ENCODE peak calls at places on chromosomes 12 and 14, in six cellular contexts. E is AG09309; M is SK-N-SH; H is stromal cell of bone marrow; T is HuH-7.5; Z is CD4-positive, alpha-beta T cell. Q is an unnamed sample.
A peak's percentile ranks its signal among the peaks of the same experiment; 100 is the strongest.

GRCh38 chr14:22848391-22849164 is 12.2 kb downstream of the MMP14 start:
- DNase-seq in E (no peak), M (peak; percentile 90), H (peak; percentile 93), T (no peak), Z (no peak), Q (peak; percentile 26)

GRCh38 chr14:23121401-23121800 is 2.3 kb upstream of the CEBPE start:
- DNase-seq in E (peak; percentile 31), M (no peak), H (no peak), T (no peak), Z (no peak), Q (no peak)

GRCh38 chr12:124720687-124721500 is 142.8 kb downstream of the SCARB1 start:
- DNase-seq in E (no peak), M (peak; percentile 83), H (no peak), T (no peak), Z (no peak), Q (peak; percentile 90)

GRCh38 chr14:100622234-100622633 is 35.0 kb upstream of the BEGAIN start:
- DNase-seq in E (no peak), M (peak; percentile 10), H (no peak), T (no peak), Z (no peak), Q (no peak)

GRCh38 chr12:52515927-52516831 is 4.0 kb downstream of the KRT5 start:
- DNase-seq in E (no peak), M (no peak), H (no peak), T (no peak), Z (no peak), Q (peak; percentile 3)

GRCh38 chr12:110279976-110280783 is 867 bp upstream of the ATP2A2 start:
- DNase-seq in E (no peak), M (peak; percentile 76), H (no peak), T (peak; percentile 52), Z (peak; percentile 38), Q (peak; percentile 79)

GRCh38 chr12:85835810-85836715 is at the start of gene RASSF9:
- DNase-seq in E (peak; percentile 77), M (no peak), H (peak; percentile 74), T (no peak), Z (no peak), Q (no peak)

GRCh38 chr14:43595373-43595772 is 911.7 kb downstream of the FSCB start:
- DNase-seq in E (no peak), M (no peak), H (no peak), T (no peak), Z (no peak), Q (no peak)

GRCh38 chr14:24959791-24960331 is 90.1 kb downstream of the STXBP6 start:
- DNase-seq in E (no peak), M (no peak), H (no peak), T (peak; percentile 25), Z (no peak), Q (no peak)

GRCh38 chr14:99971929-99972747 is 93.1 kb upstream of the EVL start:
- DNase-seq in E (no peak), M (peak; percentile 67), H (no peak), T (no peak), Z (peak; percentile 4), Q (peak; percentile 65)

GRCh38 chr14:89141862-89142261 is 275.2 kb downstream of the FOXN3 start:
- DNase-seq in E (no peak), M (no peak), H (no peak), T (no peak), Z (no peak), Q (no peak)

GRCh38 chr12:89126712-89127111 is 225.6 kb downstream of the DUSP6 start:
- DNase-seq in E (no peak), M (no peak), H (peak; percentile 15), T (no peak), Z (no peak), Q (no peak)

GRCh38 chr14:35829449-35829848 is 3.3 kb downstream of the BRMS1L start:
- DNase-seq in E (no peak), M (no peak), H (peak; percentile 45), T (no peak), Z (no peak), Q (no peak)

GRCh38 chr14:35949933-35950332 is 123.8 kb downstream of the BRMS1L start:
- DNase-seq in E (no peak), M (no peak), H (no peak), T (no peak), Z (no peak), Q (no peak)

GRCh38 chr12:115857160-115857920 is 420.2 kb downstream of the MED13L start:
- DNase-seq in E (no peak), M (no peak), H (no peak), T (no peak), Z (no peak), Q (no peak)

GRCh38 chr12:30980886-30981662 is 54.5 kb downstream of the TSPAN11 start:
- DNase-seq in E (no peak), M (no peak), H (no peak), T (no peak), Z (no peak), Q (no peak)

GRCh38 chr14:81243499-81243898 is 22.7 kb upstream of the GTF2A1 start:
- DNase-seq in E (no peak), M (no peak), H (no peak), T (no peak), Z (no peak), Q (no peak)

GRCh38 chr14:76695263-76695920 is 65.9 kb upstream of the VASH1 start:
- DNase-seq in E (no peak), M (no peak), H (no peak), T (no peak), Z (no peak), Q (no peak)

GRCh38 chr14:46651526-46652144 is at the start of gene RPL10L:
- DNase-seq in E (no peak), M (peak; percentile 7), H (no peak), T (no peak), Z (no peak), Q (no peak)

GRCh38 chr12:100382327-100382726 is 25.5 kb downstream of the SLC17A8 start:
- DNase-seq in E (peak; percentile 4), M (no peak), H (no peak), T (no peak), Z (no peak), Q (no peak)

GRCh38 chr12:24742378-24742777 is 206.5 kb downstream of the BCAT1 start:
- DNase-seq in E (no peak), M (no peak), H (no peak), T (no peak), Z (no peak), Q (no peak)

GRCh38 chr14:79379266-79379665 is 832.0 kb downstream of the DIO2 start:
- DNase-seq in E (no peak), M (no peak), H (no peak), T (no peak), Z (no peak), Q (no peak)

GRCh38 chr12:22287776-22288621 is 46.5 kb downstream of the ST8SIA1 start:
- DNase-seq in E (no peak), M (no peak), H (peak; percentile 57), T (no peak), Z (peak; percentile 0), Q (no peak)

GRCh38 chr14:70856851-70857498 is 47.7 kb upstream of the MAP3K9 start:
- DNase-seq in E (peak; percentile 69), M (no peak), H (peak; percentile 37), T (no peak), Z (no peak), Q (no peak)

GRCh38 chr12:102965281-102966155 is 8.0 kb downstream of the ASCL1 start:
- DNase-seq in E (no peak), M (peak; percentile 61), H (no peak), T (no peak), Z (no peak), Q (no peak)

GRCh38 chr14:77314539-77314938 is 6.1 kb downstream of the POMT2 start:
- DNase-seq in E (no peak), M (no peak), H (no peak), T (no peak), Z (no peak), Q (no peak)

Q was measured in D341Med.